ENCODE peak calls at places on chromosomes 11 and 22, in nine cellular contexts. Z is tibial nerve; O is AG10803; P is epithelial cell of prostate; G is GM23338; L is A549; J is stimulated activated CD4-positive, alpha-beta T cell treated with anti-CD3 and anti-CD28 coated beads, Interleukin-12 subunit alpha, Interleukin-12 subunit beta, amount 100 ng/mL, for 24 hours; V is left ventricle myocardium superior; D is fibroblast of the aortic adventitia. U is an unnamed sample.

GRCh38 chr22:40691532-40691931 is 12.2 kb downstream of the MCHR1 start:
- DNase-seq in Z (no peak), O (no peak), P (no peak), G (no peak), L (no peak), J (no peak), V (no peak), D (no peak), U (no peak)

GRCh38 chr11:107741044-107741823 is 29.4 kb upstream of the SLN start:
- DNase-seq in Z (no peak), O (peak), P (no peak), G (peak), L (peak), J (no peak), V (no peak), D (peak), U (no peak)

GRCh38 chr22:17496843-17497242 is 66.5 kb upstream of the SLC25A18 start:
- DNase-seq in Z (no peak), O (no peak), P (no peak), G (no peak), L (no peak), J (no peak), V (no peak), D (no peak), U (no peak)

GRCh38 chr11:95156916-95157568 is 67.4 kb downstream of the ENDOD1 start:
- DNase-seq in Z (no peak), O (peak), P (no peak), G (peak), L (no peak), J (no peak), V (peak), D (peak), U (no peak)

GRCh38 chr11:122141757-122142156 is 25.7 kb upstream of the BLID start:
- DNase-seq in Z (no peak), O (no peak), P (no peak), G (no peak), L (no peak), J (no peak), V (no peak), D (no peak), U (no peak)

GRCh38 chr11:74559934-74560309 is 32.5 kb upstream of the POLD3 start:
- DNase-seq in Z (no peak), O (no peak), P (no peak), G (no peak), L (no peak), J (no peak), V (no peak), D (no peak), U (no peak)

GRCh38 chr22:28181332-28181731 is 262.3 kb upstream of the PITPNB start:
- DNase-seq in Z (no peak), O (peak), P (no peak), G (no peak), L (no peak), J (no peak), V (no peak), D (peak), U (no peak)

GRCh38 chr11:2796508-2797180 is 88.9 kb downstream of the CDKN1C start:
- DNase-seq in Z (peak), O (no peak), P (no peak), G (no peak), L (no peak), J (no peak), V (peak), D (no peak), U (no peak)

GRCh38 chr22:22663861-22664800 is 19.7 kb downstream of the GGTLC2 start:
- DNase-seq in Z (no peak), O (no peak), P (no peak), G (no peak), L (no peak), J (no peak), V (no peak), D (no peak), U (no peak)

GRCh38 chr22:41435560-41435959 is 11.0 kb downstream of the TOB2 start:
- DNase-seq in Z (no peak), O (no peak), P (no peak), G (no peak), L (no peak), J (no peak), V (no peak), D (no peak), U (no peak)

GRCh38 chr22:36048911-36049677 is 20.5 kb upstream of the RBFOX2 start:
- DNase-seq in Z (no peak), O (peak), P (peak), G (no peak), L (no peak), J (no peak), V (no peak), D (peak), U (no peak)

GRCh38 chr11:121656333-121657090 is 203.7 kb upstream of the SORL1-AS1 start:
- DNase-seq in Z (no peak), O (no peak), P (no peak), G (peak), L (no peak), J (no peak), V (peak), D (no peak), U (no peak)

GRCh38 chr11:121933694-121934093 is 182.3 kb downstream of the BLID start:
- DNase-seq in Z (no peak), O (no peak), P (no peak), G (no peak), L (no peak), J (no peak), V (no peak), D (peak), U (no peak)

GRCh38 chr22:27992294-27993165 is 73.5 kb upstream of the PITPNB start:
- DNase-seq in Z (no peak), O (no peak), P (no peak), G (peak), L (no peak), J (no peak), V (no peak), D (no peak), U (no peak)

GRCh38 chr11:44596541-44597276 is 31.2 kb downstream of the CD82 start:
- DNase-seq in Z (no peak), O (no peak), P (no peak), G (no peak), L (no peak), J (no peak), V (no peak), D (no peak), U (no peak)

GRCh38 chr22:27461470-27461869 is 340.1 kb downstream of the MN1 start:
- DNase-seq in Z (no peak), O (peak), P (peak), G (peak), L (peak), J (no peak), V (no peak), D (peak), U (peak)

GRCh38 chr11:8297781-8298440 is 34.2 kb upstream of the LMO1 start:
- DNase-seq in Z (no peak), O (no peak), P (no peak), G (no peak), L (no peak), J (no peak), V (no peak), D (no peak), U (no peak)